ENCODE peak calls at places on chromosomes 11 and 22, in four cellular contexts. O, X, Q and S are unnamed samples.

GRCh38 chr22:48098243-48098935 is 1335.9 kb downstream of the TBC1D22A start:
- DNase-seq in O (no peak), X (no peak), Q (no peak), S (no peak)

GRCh38 chr22:31579835-31580242 is 82.2 kb downstream of the PISD start:
- DNase-seq in O (no peak), X (no peak), Q (no peak), S (no peak)

GRCh38 chr11:1076061-1076665 is 1.5 kb downstream of the MUC2 start:
- DNase-seq in O (no peak), X (no peak), Q (no peak), S (no peak)

GRCh38 chr11:65623852-65624616 is 8.5 kb downstream of the PCNX3 start:
- DNase-seq in O (no peak), X (no peak), Q (no peak), S (no peak)

GRCh38 chr11:123145661-123146060 is 49.4 kb downstream of the CLMP start:
- DNase-seq in O (no peak), X (no peak), Q (no peak), S (peak)

GRCh38 chr11:62013266-62014157 is 46.1 kb upstream of the FTH1 start:
- DNase-seq in O (no peak), X (peak), Q (no peak), S (peak)

GRCh38 chr11:126917531-126918204 is 82.9 kb downstream of the KIRREL3 start:
- DNase-seq in O (peak), X (peak), Q (no peak), S (peak)

GRCh38 chr22:38085056-38085455 is 1.1 kb upstream of the SLC16A8 start:
- DNase-seq in O (no peak), X (no peak), Q (no peak), S (no peak)

GRCh38 chr11:36009469-36009868 is 65.6 kb downstream of the LDLRAD3 start:
- DNase-seq in O (peak), X (peak), Q (no peak), S (peak)

GRCh38 chr22:37481347-37481907 is 4.8 kb downstream of the MFNG start:
- DNase-seq in O (no peak), X (no peak), Q (no peak), S (no peak)

GRCh38 chr22:38505595-38506117 is 455 bp downstream of the DDX17 start:
- DNase-seq in O (peak), X (peak), Q (no peak), S (peak)

GRCh38 chr11:64778473-64779298 is at the start of gene SF1:
- DNase-seq in O (peak), X (peak), Q (peak), S (peak)

GRCh38 chr11:92204731-92205130 is 19.9 kb upstream of the FAT3 start:
- DNase-seq in O (peak), X (no peak), Q (no peak), S (no peak)

DNA sequence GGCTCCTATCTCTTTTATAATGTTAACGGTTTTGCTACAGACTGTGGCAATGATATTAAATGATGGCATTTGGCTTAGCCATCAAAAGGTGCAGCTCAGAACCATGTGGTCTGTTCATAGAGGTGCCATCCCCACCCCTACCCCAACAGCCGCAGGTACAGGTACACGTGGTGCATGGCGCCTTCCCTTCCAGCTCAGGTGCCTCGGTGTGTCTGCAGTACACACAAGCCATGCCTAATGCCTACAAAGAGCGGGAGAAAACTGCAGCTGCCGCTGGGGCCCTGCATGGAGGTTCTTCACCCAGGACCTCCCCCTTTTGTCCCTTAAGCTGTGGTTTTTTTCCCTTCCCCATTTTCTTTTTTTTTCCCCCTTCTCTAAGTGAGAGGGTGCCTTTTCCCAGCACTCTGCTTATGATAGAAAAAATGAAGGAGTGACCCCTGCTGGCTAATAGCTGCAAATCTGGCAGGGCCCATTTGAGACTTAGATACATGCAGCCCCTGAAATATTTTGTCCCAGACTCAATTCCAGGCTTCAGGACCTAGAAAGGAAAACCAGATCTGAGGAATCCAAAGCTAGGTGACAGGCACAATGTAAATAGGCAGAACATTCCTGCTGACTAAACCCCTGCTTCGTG is 6.5 kb downstream of the OR52M1 start:
- DNase-seq in O (peak), X (no peak), Q (peak), S (peak)
- TF ChIP-seq CTCF in O (peak), X (peak), Q (peak), S (peak)

GRCh38 chr11:75159081-75159953 is 8.4 kb downstream of the SLCO2B1 start:
- DNase-seq in O (no peak), X (no peak), Q (peak), S (no peak)
- TF ChIP-seq CTCF in O (no peak), X (no peak), Q (peak), S (no peak)

DNA sequence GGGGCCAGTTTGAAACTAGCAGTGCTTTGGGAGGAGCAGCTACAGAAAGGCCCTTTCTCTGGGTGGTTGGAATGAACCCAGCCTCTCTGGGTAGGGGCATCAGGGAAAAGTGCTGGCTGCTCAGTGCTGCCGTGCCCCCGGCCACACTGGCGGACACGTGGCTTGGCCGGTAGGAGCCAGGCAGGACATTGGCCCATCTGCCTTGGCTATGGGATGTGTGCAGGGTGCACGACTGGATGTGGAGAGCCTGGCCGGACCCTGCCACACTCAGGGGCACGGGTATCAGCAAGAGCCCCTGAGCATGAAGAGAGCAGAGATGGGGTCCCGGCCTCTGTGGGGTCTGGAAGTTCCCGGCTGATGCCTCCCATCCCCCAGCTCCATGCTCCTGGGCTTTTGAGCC is 46.6 kb downstream of the TPCN2 start:
- DNase-seq in O (no peak), X (no peak), Q (no peak), S (no peak)
- TF ChIP-seq CTCF in O (no peak), X (no peak), Q (no peak), S (no peak)

GRCh38 chr11:32861850-32862577 is 30.6 kb upstream of the QSER1 start:
- DNase-seq in O (no peak), X (no peak), Q (no peak), S (no peak)

GRCh38 chr11:32864555-32864954 is 28.1 kb upstream of the QSER1 start:
- DNase-seq in O (no peak), X (no peak), Q (no peak), S (no peak)

DNA sequence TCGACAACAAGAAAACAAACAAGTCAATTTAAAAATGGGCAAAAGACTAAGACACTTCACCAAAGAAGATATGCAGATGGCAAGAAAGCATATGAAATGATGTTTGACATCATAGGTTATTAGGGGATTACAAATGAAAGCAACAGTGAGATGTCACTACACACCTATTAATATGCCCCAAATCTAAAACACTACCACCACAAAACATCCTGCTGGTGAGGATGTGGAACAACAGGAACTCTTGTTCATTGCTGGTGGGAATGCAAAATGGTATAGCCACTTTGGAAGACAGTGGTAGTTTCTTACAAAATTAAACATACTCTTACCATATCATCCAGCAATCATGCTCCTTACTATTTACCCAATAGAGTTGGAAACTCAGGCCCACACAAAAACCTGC is 29.0 kb downstream of the PRRG4 start:
- DNase-seq in O (no peak), X (no peak), Q (no peak), S (no peak)
- TF ChIP-seq CTCF in O (peak), X (peak), Q (peak), S (no peak)

GRCh38 chr11:86003654-86004053 is 65.2 kb downstream of the PICALM start:
- DNase-seq in O (no peak), X (no peak), Q (no peak), S (no peak)
- TF ChIP-seq CTCF in O (no peak), X (no peak), Q (no peak), S (no peak)